ENCODE peak calls at places on chromosomes 2 and 18, in six cellular contexts. C is tibial nerve, U is SJSA1, R is NCI-H1105 treated with DMSO at 0.1 percent for 48 hours, Y is OCI-M1, G is cardiac fibroblast. H is an unnamed sample.

GRCh38 chr18:31512203-31512764 is 14.3 kb downstream of the DSG2 start:
- DNase-seq in C (no peak), U (peak), R (no peak), Y (no peak), G (peak), H (no peak)

GRCh38 chr2:126885701-126886121 is 13.0 kb upstream of the TEX51 start:
- DNase-seq in C (no peak), U (peak), R (no peak), Y (no peak), G (peak), H (no peak)

GRCh38 chr2:67792796-67793195 is 270.0 kb downstream of the C1D start:
- DNase-seq in C (no peak), U (no peak), R (no peak), Y (no peak), G (no peak), H (no peak)

GRCh38 chr2:240140920-240141319 is 462 bp upstream of the OTOS start:
- DNase-seq in C (no peak), U (no peak), R (no peak), Y (no peak), G (no peak), H (no peak)

GRCh38 chr2:28357948-28358667 is 34.5 kb upstream of the FOSL2 start:
- DNase-seq in C (no peak), U (no peak), R (no peak), Y (no peak), G (no peak), H (no peak)

GRCh38 chr2:8836979-8837794 is at the start of gene KIDINS220:
- DNase-seq in C (peak), U (peak), R (peak), Y (peak), G (peak), H (peak)

GRCh38 chr2:230762317-230762896 is 49.8 kb downstream of the CAB39 start:
- DNase-seq in C (no peak), U (peak), R (peak), Y (peak), G (peak), H (peak)

GRCh38 chr18:45682181-45682580 is 41.8 kb upstream of the SLC14A1 start:
- DNase-seq in C (no peak), U (no peak), R (no peak), Y (no peak), G (no peak), H (no peak)

GRCh38 chr2:223465793-223466192 is 136.4 kb downstream of the SCG2 start:
- DNase-seq in C (peak), U (no peak), R (no peak), Y (peak), G (peak), H (peak)

GRCh38 chr2:28610583-28611201 is 114.8 kb downstream of the PLB1 start:
- DNase-seq in C (no peak), U (peak), R (no peak), Y (no peak), G (peak), H (peak)

GRCh38 chr2:8374782-8375181 is 307.1 kb upstream of the ID2 start:
- DNase-seq in C (no peak), U (no peak), R (no peak), Y (no peak), G (no peak), H (no peak)

GRCh38 chr2:230713331-230714121 is 884 bp downstream of the CAB39 start:
- DNase-seq in C (no peak), U (no peak), R (no peak), Y (peak), G (no peak), H (no peak)

GRCh38 chr2:204892506-204893255 is 347.4 kb downstream of the PARD3B start:
- DNase-seq in C (no peak), U (no peak), R (no peak), Y (no peak), G (peak), H (no peak)

GRCh38 chr2:73896362-73897239 is 3.8 kb downstream of the ACTG2 start:
- DNase-seq in C (no peak), U (no peak), R (no peak), Y (no peak), G (peak), H (peak)

GRCh38 chr2:100109986-100110980 is 32.1 kb downstream of the AFF3 start:
- DNase-seq in C (no peak), U (no peak), R (no peak), Y (no peak), G (no peak), H (peak)

GRCh38 chr2:217223222-217223930 is 363.5 kb upstream of the TNP1 start:
- DNase-seq in C (no peak), U (peak), R (no peak), Y (peak), G (peak), H (peak)

GRCh38 chr2:85939136-85939535 is 50.3 kb upstream of the ST3GAL5 start:
- DNase-seq in C (no peak), U (no peak), R (no peak), Y (peak), G (no peak), H (no peak)

GRCh38 chr2:8954990-8955389 is 48.5 kb downstream of the MBOAT2 start:
- DNase-seq in C (no peak), U (no peak), R (no peak), Y (no peak), G (no peak), H (no peak)

GRCh38 chr2:128425731-128426620 is 107.3 kb upstream of the HS6ST1 start:
- DNase-seq in C (no peak), U (peak), R (no peak), Y (no peak), G (no peak), H (no peak)